ENCODE peak calls at places on chromosomes 5 and 9, in seven cellular contexts. J is WTC11, E is H1, F is GM12878, B is HCT116, I is K562, G is HepG2. U is an unnamed sample.

GRCh38 chr9:105842023-105842644 is 147.8 kb downstream of the TMEM38B start:
- DNase-seq in G (peak; percentile 16), I (peak; percentile 51), F (peak; percentile 3), J (peak; percentile 34), B (peak; percentile 18), E (no peak), U (peak; percentile 30)

GRCh38 chr5:45741110-45741509 is 44.9 kb upstream of the HCN1 start:
- DNase-seq in I (no peak), G (no peak), F (no peak), B (no peak), E (no peak), J (peak; percentile 29), U (no peak)

GRCh38 chr9:109101810-109102209 is 17.9 kb downstream of the TMEM245 start:
- DNase-seq in I (no peak), E (no peak), G (no peak), F (peak; percentile 69), B (peak; percentile 27), J (no peak), U (no peak)

GRCh38 chr5:64147849-64148441 is 17.7 kb upstream of the RNF180 start:
- DNase-seq in G (peak; percentile 7), F (no peak), J (peak; percentile 68), I (peak; percentile 14), B (peak; percentile 8), E (no peak), U (peak; percentile 60)

GRCh38 chr9:17272510-17272909 is 137.7 kb downstream of the CNTLN start:
- DNase-seq in F (no peak), J (no peak), I (no peak), E (no peak), B (no peak), G (no peak), U (no peak)

GRCh38 chr5:115375922-115376321 is 79.5 kb upstream of the CCDC112 start:
- DNase-seq in E (no peak), G (peak; percentile 4), B (no peak), J (no peak), F (no peak), I (no peak), U (no peak)

GRCh38 chr5:78511116-78511906 is 137.3 kb downstream of the LHFPL2 start:
- DNase-seq in B (no peak), G (no peak), F (no peak), I (no peak), J (no peak), E (no peak), U (no peak)

GRCh38 chr5:73039082-73039481 is 81.3 kb upstream of the TMEM171 start:
- DNase-seq in F (no peak), E (no peak), B (no peak), J (peak; percentile 22), I (no peak), G (no peak), U (no peak)

GRCh38 chr5:84032404-84032803 is 311.7 kb upstream of the HAPLN1 start:
- DNase-seq in G (no peak), I (no peak), B (no peak), E (no peak), J (no peak), F (no peak), U (no peak)

GRCh38 chr5:172251419-172251818 is 32.1 kb downstream of the UBTD2 start:
- DNase-seq in G (no peak), I (no peak), F (no peak), E (no peak), B (no peak), J (no peak), U (no peak)

DNA sequence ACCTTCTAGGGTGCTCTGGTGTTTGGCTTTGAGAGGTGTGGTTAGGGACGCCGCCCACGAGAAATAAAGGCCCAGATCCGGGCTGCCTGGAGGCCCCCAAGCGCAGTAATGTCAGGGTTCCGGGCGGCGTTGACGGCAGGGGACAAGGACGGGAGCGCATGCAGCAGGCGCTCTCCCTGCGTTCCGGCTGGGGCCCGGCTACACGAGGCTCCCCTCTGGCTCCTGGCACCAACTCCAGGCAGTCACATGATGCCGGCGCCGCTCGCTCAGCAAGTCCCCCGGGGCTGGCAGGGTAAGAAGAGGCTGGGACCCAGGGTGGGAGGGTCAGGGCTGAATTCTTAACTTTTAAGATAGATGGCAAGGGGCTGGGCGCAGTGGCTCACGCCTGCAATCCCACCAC is 28.1 kb downstream of the UBTD2 start:
- DNase-seq in B (no peak), G (no peak), E (no peak), I (no peak), F (no peak), J (no peak), U (no peak)
- TF ChIP-seq SP1 in B (no peak), G (no peak), E (no peak), I (no peak), F (no peak), J (no peak), U (no peak)

GRCh38 chr9:14347408-14348224 is 33.7 kb upstream of the NFIB start:
- DNase-seq in B (no peak), I (no peak), G (no peak), J (peak; percentile 57), F (no peak), E (no peak), U (no peak)
- TF ChIP-seq SP1 in B (no peak), I (no peak), G (no peak), J (no peak), F (no peak), E (peak; percentile 49), U (no peak)

DNA sequence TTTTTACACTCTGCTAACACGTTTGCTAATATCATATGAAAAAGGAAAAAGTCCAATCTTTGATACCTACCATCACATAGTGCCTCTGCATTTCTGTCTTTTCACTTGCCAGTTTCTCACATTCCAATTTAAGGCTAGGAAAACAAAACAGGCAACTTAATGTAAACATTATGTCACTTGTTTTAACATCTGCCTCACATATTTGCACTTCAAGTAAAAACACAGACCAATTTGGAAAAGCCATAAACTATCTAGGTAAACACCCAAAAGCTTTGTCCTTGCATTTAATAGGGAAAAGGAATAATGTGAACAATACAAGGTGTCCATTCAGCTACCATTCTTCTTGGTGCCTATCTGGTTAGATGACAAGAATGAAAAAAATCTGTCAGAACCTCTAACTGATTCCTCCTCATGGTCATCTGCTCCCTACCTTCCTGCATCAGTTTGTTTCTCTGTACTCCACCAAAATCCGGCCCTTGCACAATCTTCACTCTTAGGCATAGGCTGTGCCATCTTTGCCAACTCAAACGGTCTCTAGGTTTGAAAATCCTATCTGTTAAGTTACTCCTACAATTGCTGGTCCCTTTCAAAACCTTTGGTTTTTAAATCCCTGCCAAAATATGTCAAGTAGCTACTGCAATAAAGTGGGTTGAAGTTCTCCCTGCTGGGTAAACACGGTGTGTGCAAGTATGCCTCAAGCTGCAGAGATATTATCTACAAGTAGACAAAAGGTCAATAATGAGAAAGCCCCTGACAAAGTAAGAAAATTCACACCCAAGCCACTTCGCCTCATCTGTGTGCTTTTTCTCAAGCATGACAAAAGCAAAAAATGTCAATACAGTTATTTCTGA is 3.4 kb downstream of the TLE1 start:
- DNase-seq in I (no peak), F (no peak), G (peak; percentile 46), B (no peak), J (no peak), E (no peak), U (no peak)
- TF ChIP-seq SP1 in I (no peak), F (no peak), G (no peak), B (no peak), J (no peak), E (no peak), U (no peak)

DNA sequence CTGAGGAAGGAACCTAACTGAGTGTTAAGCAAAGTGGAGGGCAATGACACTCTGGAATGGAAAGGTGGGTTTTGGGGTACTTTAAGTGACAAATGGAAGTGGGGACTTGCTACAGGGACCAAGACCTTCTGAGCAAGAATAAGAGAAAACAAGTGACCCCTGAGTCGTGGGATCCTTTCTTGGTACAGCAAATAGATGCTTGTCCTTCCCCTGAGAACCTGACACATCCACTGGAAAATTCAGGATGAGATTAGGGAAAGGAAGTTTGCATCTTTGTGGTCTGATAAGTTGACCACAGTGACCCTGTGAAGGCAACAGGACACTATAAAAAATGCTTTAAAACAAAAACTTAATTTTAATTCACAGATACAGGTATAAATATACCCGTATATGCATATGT is 1.8 kb upstream of the IRF1 start:
- DNase-seq in B (no peak), F (no peak), E (no peak), G (no peak), J (no peak), I (no peak), U (no peak)
- TF ChIP-seq SP1 in B (no peak), F (no peak), E (no peak), G (no peak), J (no peak), I (no peak), U (no peak)

U was measured in HEK293T.